ENCODE peak calls at places on chromosomes 4 and X, in seven cellular contexts. K is NCI-H510A; I is iPS-NIHi11; Q is activated naive CD4-positive, alpha-beta T cell treated with anti-CD3 and anti-CD28 coated beads for 36 hours; P is astrocyte of the spinal cord; B is stimulated activated CD8-positive, alpha-beta memory T cell treated with anti-CD3 and anti-CD28 coated beads, Interleukin-2, amount 100 ng/mL, for 48 hours; W is H9. S is an unnamed sample.

GRCh38 chr4:7863911-7864681 is 75.6 kb downstream of the AFAP1 start:
- DNase-seq in Q (peak), W (peak), K (no peak), I (no peak), P (no peak), B (no peak), S (no peak)

GRCh38 chr4:150037251-150037856 is 40.9 kb upstream of the DCLK2 start:
- DNase-seq in P (no peak), B (no peak), K (no peak), I (no peak), W (no peak), Q (no peak), S (no peak)

GRCh38 chrX:40258909-40259308 is 161.2 kb upstream of the BCOR start:
- DNase-seq in Q (no peak), B (no peak), W (no peak), K (no peak), I (no peak), P (no peak), S (no peak)

GRCh38 chr4:157045507-157046127 is 30.3 kb upstream of the GLRB start:
- DNase-seq in B (no peak), I (peak), P (peak), W (peak), Q (no peak), K (no peak), S (peak)

GRCh38 chr4:12846368-12846767 is 637.8 kb downstream of the RAB28 start:
- DNase-seq in I (no peak), B (no peak), W (no peak), Q (no peak), K (no peak), P (no peak), S (peak)

GRCh38 chr4:35493977-35494376 is 750.3 kb downstream of the ARAP2 start:
- DNase-seq in W (no peak), I (no peak), B (no peak), Q (no peak), K (no peak), P (no peak), S (no peak)

GRCh38 chr4:138669479-138670165 is 346.0 kb upstream of the NOCT start:
- DNase-seq in B (no peak), Q (no peak), I (no peak), P (peak), W (no peak), K (no peak), S (no peak)

GRCh38 chrX:41110801-41111625 is 25.8 kb downstream of the USP9X start:
- DNase-seq in W (no peak), K (no peak), Q (no peak), B (no peak), I (peak), P (no peak), S (no peak)

GRCh38 chrX:39609941-39610340 is 487.8 kb downstream of the BCOR start:
- DNase-seq in K (no peak), Q (no peak), P (no peak), W (no peak), I (no peak), B (no peak), S (no peak)

GRCh38 chr4:2813446-2814405 is 20.8 kb downstream of the SH3BP2 start:
- DNase-seq in Q (no peak), B (no peak), P (no peak), W (no peak), I (no peak), K (no peak), S (no peak)

GRCh38 chrX:25640276-25640675 is 497.9 kb upstream of the MAGEB18 start:
- DNase-seq in B (no peak), P (no peak), Q (no peak), W (no peak), I (no peak), K (no peak), S (no peak)

GRCh38 chrX:18951032-18951431 is 32.9 kb downstream of the PHKA2 start:
- DNase-seq in P (no peak), K (no peak), W (no peak), Q (no peak), B (no peak), I (peak), S (no peak)

GRCh38 chr4:20017439-20017838 is 234.3 kb upstream of the SLIT2 start:
- DNase-seq in W (no peak), Q (no peak), K (no peak), I (no peak), B (no peak), P (no peak), S (no peak)

GRCh38 chrX:118459494-118459893 is 36.1 kb upstream of the DOCK11 start:
- DNase-seq in P (peak), K (peak), Q (peak), B (no peak), W (no peak), I (peak), S (peak)

GRCh38 chr4:680565-680930 is 6.2 kb downstream of the MYL5 start:
- DNase-seq in B (no peak), K (no peak), I (no peak), W (peak), P (no peak), Q (no peak), S (no peak)

GRCh38 chrX:2710041-2710471 is 19.0 kb downstream of the CD99 start:
- DNase-seq in K (no peak), W (no peak), I (no peak), P (peak), B (no peak), Q (peak), S (no peak)

GRCh38 chrX:117641913-117642656 is 474.5 kb downstream of the KLHL13 start:
- DNase-seq in Q (no peak), W (no peak), B (no peak), I (no peak), K (no peak), P (no peak), S (no peak)

GRCh38 chr4:144948009-144948408 is 150.0 kb downstream of the ANAPC10 start:
- DNase-seq in I (peak), B (no peak), K (no peak), W (no peak), Q (no peak), P (no peak), S (no peak)

GRCh38 chr4:144750348-144750747 is 104.4 kb downstream of the HHIP start:
- DNase-seq in Q (no peak), I (no peak), P (no peak), W (no peak), B (no peak), K (no peak), S (peak)

S was measured in NCI-H146.